ENCODE peak calls at places on chromosomes 1 and 21, in seven cellular contexts. One of them, this sample, is unnamed.

GRCh38 chr21:34133802-34134201 is 60.4 kb downstream of the MRPS6 start:
- DNase-seq in neuronal stem cell: no peak
- DNase-seq in fibroblast of lung: no peak
- DNase-seq in GM23248: no peak
- DNase-seq in H1: no peak
- DNase-seq in mesenchymal stem cell: no peak
- DNase-seq in mammary epithelial cell: no peak
- DNase-seq in this sample: no peak

GRCh38 chr1:61138305-61138704 is 55.9 kb downstream of the NFIA start:
- DNase-seq in mesenchymal stem cell: no peak
- DNase-seq in GM23248: no peak
- DNase-seq in mammary epithelial cell: no peak
- DNase-seq in fibroblast of lung: no peak
- DNase-seq in neuronal stem cell: no peak
- DNase-seq in H1: no peak
- DNase-seq in this sample: no peak

GRCh38 chr1:78491311-78492071 is 717 bp downstream of the PTGFR start:
- DNase-seq in fibroblast of lung: peak; percentile 37
- DNase-seq in mammary epithelial cell: peak; percentile 36
- DNase-seq in mesenchymal stem cell: peak; percentile 23
- DNase-seq in GM23248: peak; percentile 77
- DNase-seq in neuronal stem cell: peak; percentile 23
- DNase-seq in H1: peak; percentile 65
- DNase-seq in this sample: peak; percentile 79

GRCh38 chr1:55310517-55310927 is 95.4 kb upstream of the USP24 start:
- DNase-seq in neuronal stem cell: no peak
- DNase-seq in mesenchymal stem cell: peak; percentile 98
- DNase-seq in GM23248: peak; percentile 96
- DNase-seq in H1: no peak
- DNase-seq in mammary epithelial cell: peak; percentile 95
- DNase-seq in fibroblast of lung: peak; percentile 98
- DNase-seq in this sample: peak; percentile 87

GRCh38 chr1:110746644-110747259 is 72.0 kb upstream of the KCNA3 start:
- DNase-seq in mesenchymal stem cell: peak; percentile 47
- DNase-seq in neuronal stem cell: peak; percentile 71
- DNase-seq in mammary epithelial cell: peak; percentile 44
- DNase-seq in fibroblast of lung: peak; percentile 70
- DNase-seq in GM23248: peak; percentile 61
- DNase-seq in H1: peak; percentile 75
- DNase-seq in this sample: peak; percentile 66

GRCh38 chr1:59431566-59432294 is 134.8 kb downstream of the FGGY start:
- DNase-seq in H1: no peak
- DNase-seq in mesenchymal stem cell: no peak
- DNase-seq in neuronal stem cell: no peak
- DNase-seq in mammary epithelial cell: peak; percentile 38
- DNase-seq in GM23248: peak; percentile 51
- DNase-seq in fibroblast of lung: no peak
- DNase-seq in this sample: peak; percentile 27

GRCh38 chr1:91026777-91027176 is 4.9 kb upstream of the ZNF644 start:
- DNase-seq in mammary epithelial cell: peak; percentile 21
- DNase-seq in mesenchymal stem cell: no peak
- DNase-seq in H1: no peak
- DNase-seq in neuronal stem cell: no peak
- DNase-seq in GM23248: peak; percentile 53
- DNase-seq in fibroblast of lung: peak; percentile 38
- DNase-seq in this sample: peak; percentile 42

GRCh38 chr1:208329291-208329690 is 85.1 kb upstream of the PLXNA2 start:
- DNase-seq in mesenchymal stem cell: no peak
- DNase-seq in H1: no peak
- DNase-seq in mammary epithelial cell: peak; percentile 6
- DNase-seq in fibroblast of lung: no peak
- DNase-seq in GM23248: peak; percentile 3
- DNase-seq in neuronal stem cell: no peak
- DNase-seq in this sample: no peak

GRCh38 chr1:47507921-47508894 is 70.4 kb downstream of the FOXD2 start:
- DNase-seq in fibroblast of lung: no peak
- DNase-seq in mesenchymal stem cell: no peak
- DNase-seq in neuronal stem cell: no peak
- DNase-seq in mammary epithelial cell: no peak
- DNase-seq in H1: peak; percentile 57
- DNase-seq in GM23248: peak; percentile 30
- DNase-seq in this sample: peak; percentile 19

GRCh38 chr21:44965251-44966022 is 25.6 kb downstream of the SLX9 start:
- DNase-seq in mesenchymal stem cell: peak; percentile 37
- DNase-seq in fibroblast of lung: peak; percentile 30
- DNase-seq in H1: no peak
- DNase-seq in mammary epithelial cell: no peak
- DNase-seq in neuronal stem cell: no peak
- DNase-seq in GM23248: peak; percentile 22
- DNase-seq in this sample: peak; percentile 26

GRCh38 chr1:231053493-231054162 is 13.6 kb upstream of the FAM89A start:
- DNase-seq in GM23248: no peak
- DNase-seq in neuronal stem cell: no peak
- DNase-seq in mammary epithelial cell: no peak
- DNase-seq in H1: no peak
- DNase-seq in mesenchymal stem cell: peak; percentile 77
- DNase-seq in fibroblast of lung: peak; percentile 96
- DNase-seq in this sample: peak; percentile 74

DNA sequence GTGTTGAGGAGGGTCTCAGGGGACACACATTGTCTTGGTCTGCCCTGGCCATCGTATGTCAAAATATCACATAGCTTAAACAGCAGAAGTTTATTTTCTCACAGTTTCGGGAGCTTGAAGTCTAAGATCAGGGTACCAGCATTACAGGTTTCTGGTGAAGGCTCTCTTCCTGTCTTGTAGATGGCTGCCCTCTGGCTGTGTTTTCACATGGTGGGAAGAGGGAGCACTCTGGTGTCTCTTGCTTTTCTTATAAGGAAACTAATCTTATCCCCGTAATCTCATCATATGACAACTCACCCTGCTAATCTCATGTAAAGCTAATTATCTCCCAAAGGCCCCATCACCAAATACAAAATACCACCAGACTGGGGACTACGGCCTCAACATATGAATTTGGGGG is 246.9 kb upstream of the ST6GALNAC5 start:
- DNase-seq in H1: no peak
- DNase-seq in neuronal stem cell: no peak
- DNase-seq in mesenchymal stem cell: no peak
- DNase-seq in mammary epithelial cell: no peak
- DNase-seq in GM23248: no peak
- DNase-seq in fibroblast of lung: no peak
- DNase-seq in this sample: no peak
- H3K9me3 ChIP-seq in H1: no peaks in the 10 kb centered on the region
- H3K9me3 ChIP-seq in neuronal stem cell: no peaks in the 10 kb centered on the region
- H3K9me3 ChIP-seq in mesenchymal stem cell: no peaks in the 10 kb centered on the region
- H3K9me3 ChIP-seq in mammary epithelial cell: no peaks in the 10 kb centered on the region
- H3K9me3 ChIP-seq in GM23248: no peaks in the 10 kb centered on the region
- H3K9me3 ChIP-seq in fibroblast of lung: no peaks in the 10 kb centered on the region
- H3K9me3 ChIP-seq in this sample: no peaks in the 10 kb centered on the region

GRCh38 chr1:19921310-19921709 is 2.1 kb downstream of the PLA2G2E start:
- DNase-seq in fibroblast of lung: no peak
- DNase-seq in mammary epithelial cell: no peak
- DNase-seq in neuronal stem cell: no peak
- DNase-seq in GM23248: no peak
- DNase-seq in H1: no peak
- DNase-seq in mesenchymal stem cell: no peak
- DNase-seq in this sample: no peak

GRCh38 chr1:19923953-19924346 is 533 bp upstream of the PLA2G2E start:
- DNase-seq in mammary epithelial cell: no peak
- DNase-seq in neuronal stem cell: no peak
- DNase-seq in H1: no peak
- DNase-seq in mesenchymal stem cell: no peak
- DNase-seq in GM23248: no peak
- DNase-seq in fibroblast of lung: no peak
- DNase-seq in this sample: no peak

GRCh38 chr1:19925342-19926070 is 2.1 kb upstream of the PLA2G2E start:
- DNase-seq in mesenchymal stem cell: no peak
- DNase-seq in H1: no peak
- DNase-seq in neuronal stem cell: no peak
- DNase-seq in GM23248: no peak
- DNase-seq in fibroblast of lung: no peak
- DNase-seq in mammary epithelial cell: peak; percentile 99
- DNase-seq in this sample: no peak

GRCh38 chr1:19922015-19922688 is 1.3 kb downstream of the PLA2G2E start:
- DNase-seq in neuronal stem cell: no peak
- DNase-seq in GM23248: no peak
- DNase-seq in fibroblast of lung: no peak
- DNase-seq in mesenchymal stem cell: no peak
- DNase-seq in H1: no peak
- DNase-seq in mammary epithelial cell: no peak
- DNase-seq in this sample: no peak

DNA sequence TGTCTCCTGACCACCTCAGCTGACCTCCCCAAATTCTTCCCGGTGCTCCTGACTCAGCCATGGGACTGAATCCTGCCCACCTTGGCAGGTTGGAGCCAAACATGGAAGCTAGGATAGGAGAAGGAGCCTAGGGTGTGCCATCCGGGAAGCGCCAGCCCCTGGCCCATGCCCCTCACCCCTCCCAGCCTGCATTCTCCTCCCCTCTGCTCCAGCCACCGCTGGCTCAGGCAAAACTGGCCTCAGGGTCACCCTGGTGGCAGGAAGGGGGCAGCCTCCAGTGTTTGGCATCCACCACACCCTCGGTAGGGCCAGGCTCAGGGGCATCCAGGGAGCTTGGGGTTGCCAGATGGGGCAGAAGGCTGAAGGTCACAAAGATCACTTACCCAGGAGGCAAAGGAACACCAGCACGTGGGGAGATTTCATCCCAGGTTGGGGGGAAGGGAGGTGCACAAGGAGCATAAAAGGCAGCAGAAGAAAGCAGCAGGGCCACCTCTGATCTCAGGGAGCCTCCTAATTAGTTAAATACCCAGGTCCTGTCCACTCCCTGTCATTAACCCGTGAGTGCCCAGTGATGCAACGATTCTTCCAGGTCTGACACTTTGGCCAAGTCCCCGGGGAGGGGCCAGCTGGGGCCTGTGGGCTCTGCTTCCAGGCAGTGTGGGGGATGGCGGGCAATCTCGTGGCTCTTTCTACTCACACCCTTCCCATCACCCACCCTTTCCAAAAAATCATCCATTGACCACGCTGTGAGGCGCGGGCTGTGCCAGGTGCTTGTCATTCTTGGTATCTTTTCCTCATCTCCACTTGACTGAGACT is at the start of gene PLA2G2E:
- DNase-seq in mesenchymal stem cell: no peak
- DNase-seq in mammary epithelial cell: no peak
- DNase-seq in neuronal stem cell: no peak
- DNase-seq in fibroblast of lung: no peak
- DNase-seq in GM23248: no peak
- DNase-seq in H1: no peak
- DNase-seq in this sample: no peak
- H3K9ac ChIP-seq in mesenchymal stem cell: no peak within 1 kb of the TSS
- H3K9ac ChIP-seq in mammary epithelial cell: no peak within 1 kb of the TSS
- H3K9ac ChIP-seq in neuronal stem cell: no peak within 1 kb of the TSS
- H3K9ac ChIP-seq in fibroblast of lung: no peak within 1 kb of the TSS
- H3K9ac ChIP-seq in GM23248: no peak within 1 kb of the TSS
- H3K9ac ChIP-seq in H1: no peak within 1 kb of the TSS
- H3K9ac ChIP-seq in this sample: no peak within 1 kb of the TSS

DNA sequence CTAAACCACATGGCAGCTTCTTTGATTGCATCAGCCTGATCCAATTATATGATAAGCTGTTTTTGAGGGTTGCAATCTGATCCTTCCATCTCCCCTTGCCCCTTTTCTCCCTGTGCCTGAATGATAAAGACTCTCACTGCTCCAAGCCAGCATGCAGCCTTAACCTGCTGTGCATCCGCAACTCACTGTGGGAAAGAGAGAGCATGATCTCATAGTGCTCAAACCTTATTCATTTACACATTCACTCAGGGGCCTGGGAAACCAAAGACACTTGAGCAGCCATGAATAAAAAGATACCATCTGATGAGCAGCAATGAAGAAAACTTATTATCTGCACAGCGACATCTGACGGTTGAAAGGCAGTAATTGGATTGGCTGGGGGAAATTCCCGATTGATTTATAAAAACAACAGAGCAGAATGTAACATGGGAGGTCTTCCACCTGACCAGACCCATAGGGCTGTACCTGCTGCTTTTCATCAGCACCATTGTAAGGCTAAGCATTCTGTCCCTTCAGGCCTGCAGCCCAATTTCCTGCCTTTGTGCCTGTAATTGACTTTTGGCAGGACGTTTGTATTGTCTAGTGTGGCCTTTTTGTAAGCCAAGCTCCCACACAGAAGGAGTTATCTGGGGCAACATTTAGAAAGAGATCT is 62.5 kb downstream of the KIAA0040 start:
- DNase-seq in neuronal stem cell: peak; percentile 32
- DNase-seq in mammary epithelial cell: no peak
- DNase-seq in mesenchymal stem cell: no peak
- DNase-seq in fibroblast of lung: no peak
- DNase-seq in GM23248: no peak
- DNase-seq in H1: no peak
- DNase-seq in this sample: peak; percentile 26
- H3K4me3 ChIP-seq in neuronal stem cell: no peak overlapping the region
- H3K4me3 ChIP-seq in mammary epithelial cell: no peak overlapping the region
- H3K4me3 ChIP-seq in mesenchymal stem cell: no peak overlapping the region
- H3K4me3 ChIP-seq in fibroblast of lung: no peak overlapping the region
- H3K4me3 ChIP-seq in GM23248: no peak overlapping the region
- H3K4me3 ChIP-seq in H1: peak overlapping the region; percentile 18
- H3K4me3 ChIP-seq in this sample: no peak overlapping the region

GRCh38 chr1:82517586-82517985 is 716.9 kb downstream of the ADGRL2 start:
- DNase-seq in neuronal stem cell: peak; percentile 15
- DNase-seq in mesenchymal stem cell: peak; percentile 7
- DNase-seq in GM23248: peak; percentile 14
- DNase-seq in H1: no peak
- DNase-seq in fibroblast of lung: peak; percentile 60
- DNase-seq in mammary epithelial cell: no peak
- DNase-seq in this sample: no peak

GRCh38 chr1:82510431-82510830 is 709.7 kb downstream of the ADGRL2 start:
- DNase-seq in mammary epithelial cell: no peak
- DNase-seq in H1: no peak
- DNase-seq in neuronal stem cell: no peak
- DNase-seq in GM23248: no peak
- DNase-seq in fibroblast of lung: no peak
- DNase-seq in mesenchymal stem cell: no peak
- DNase-seq in this sample: no peak

GRCh38 chr1:82515650-82516049 is 714.9 kb downstream of the ADGRL2 start:
- DNase-seq in H1: no peak
- DNase-seq in mesenchymal stem cell: peak; percentile 62
- DNase-seq in neuronal stem cell: no peak
- DNase-seq in GM23248: no peak
- DNase-seq in fibroblast of lung: peak; percentile 98
- DNase-seq in mammary epithelial cell: no peak
- DNase-seq in this sample: peak; percentile 73
- H3K9me3 ChIP-seq in H1: no peaks in the 10 kb centered on the region
- H3K9me3 ChIP-seq in mesenchymal stem cell: no peaks in the 10 kb centered on the region
- H3K9me3 ChIP-seq in neuronal stem cell: no peaks in the 10 kb centered on the region
- H3K9me3 ChIP-seq in GM23248: no peaks in the 10 kb centered on the region
- H3K9me3 ChIP-seq in fibroblast of lung: no peaks in the 10 kb centered on the region
- H3K9me3 ChIP-seq in mammary epithelial cell: no peaks in the 10 kb centered on the region
- H3K9me3 ChIP-seq in this sample: no peaks in the 10 kb centered on the region